ENCODE peak calls at places on chromosomes 12 and 14, in nine cellular contexts. O, T, A, M, G, X, B, K and Z are unnamed samples. For H3K27me3 and H3K4me1, the result is how much of the 10 kb centered on the place peaks cover.

GRCh38 chr12:43789941-43790340 is 16.2 kb downstream of the TWF1 start:
- DNase-seq in A (no peak), M (no peak), T (no peak), G (no peak), O (peak), X (no peak), B (no peak), K (no peak), Z (no peak)

GRCh38 chr14:100056964-100057817 is 8.0 kb upstream of the EVL start:
- DNase-seq in A (peak), B (no peak), M (no peak), G (no peak), T (no peak), O (peak), X (no peak), K (no peak), Z (no peak)

GRCh38 chr14:81743605-81744004 is 210.0 kb upstream of the SEL1L start:
- DNase-seq in M (no peak), O (no peak), B (no peak), K (no peak), T (no peak), A (no peak), X (no peak), G (no peak), Z (no peak)

GRCh38 chr14:21860172-21860571 is 186.6 kb upstream of the OR4E1 start:
- DNase-seq in B (no peak), K (peak), A (peak), O (peak), T (no peak), X (no peak), M (no peak), G (no peak), Z (no peak)

GRCh38 chr12:104569348-104570173 is 112.8 kb downstream of the CHST11 start:
- DNase-seq in X (peak), M (no peak), O (no peak), A (no peak), B (no peak), G (peak), T (peak), K (no peak), Z (no peak)

GRCh38 chr12:82203076-82203475 is 155.1 kb downstream of the CCDC59 start:
- DNase-seq in M (no peak), O (no peak), G (no peak), T (no peak), K (no peak), A (no peak), B (no peak), X (no peak), Z (no peak)

GRCh38 chr14:22419620-22420019 is 169.4 kb downstream of the DAD1 start:
- DNase-seq in T (no peak), A (no peak), O (peak), B (no peak), K (no peak), X (no peak), M (no peak), G (no peak), Z (no peak)

GRCh38 chr12:131672311-131672940 is 38.5 kb upstream of the SFSWAP start:
- DNase-seq in O (no peak), T (no peak), M (peak), G (no peak), B (no peak), X (peak), A (no peak), K (no peak), Z (no peak)

GRCh38 chr14:29005647-29006046 is 239.1 kb downstream of the FOXG1 start:
- DNase-seq in K (no peak), O (no peak), A (no peak), G (no peak), T (no peak), X (no peak), M (no peak), B (no peak), Z (no peak)

GRCh38 chr14:99728231-99728920 is 44.3 kb downstream of the CYP46A1 start:
- DNase-seq in K (no peak), B (peak), A (no peak), G (no peak), T (peak), M (peak), X (peak), O (no peak), Z (no peak)

GRCh38 chr14:84420236-84420635 is 1109.7 kb upstream of the FLRT2 start:
- DNase-seq in G (no peak), B (no peak), T (no peak), K (no peak), A (no peak), M (no peak), O (peak), X (no peak), Z (no peak)

DNA sequence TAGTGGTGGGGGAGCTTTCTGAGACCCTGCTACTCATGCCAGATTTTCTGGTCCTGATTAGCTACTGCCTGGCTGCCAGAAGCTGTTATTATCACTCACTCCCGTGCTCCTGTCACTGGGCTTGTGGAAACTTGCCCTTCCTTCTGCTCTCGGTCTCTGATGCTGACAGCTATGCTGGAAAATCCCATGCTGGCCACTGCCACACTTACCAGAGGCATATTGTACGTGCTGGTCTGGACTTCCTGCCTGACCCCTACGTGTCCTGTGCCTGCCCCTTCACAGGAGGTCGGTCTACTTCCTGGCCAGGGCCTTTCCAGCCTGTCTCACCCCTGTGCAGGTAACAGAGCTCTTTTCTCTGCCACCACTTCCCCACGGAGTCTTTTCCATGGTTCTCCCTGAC is 149.4 kb upstream of the PLEKHG7 start:
- DNase-seq in K (no peak), T (peak), B (peak), G (no peak), M (no peak), O (peak), A (no peak), X (peak), Z (peak)
- TF ChIP-seq POLR2AphosphoS5 in K (no peak), T (no peak), B (no peak), G (no peak), M (no peak), O (no peak), A (no peak), X (no peak), Z (peak)

GRCh38 chr14:94447206-94447605 is 5.4 kb downstream of the SERPINA11 start:
- DNase-seq in B (no peak), T (no peak), O (no peak), X (no peak), M (no peak), G (no peak), A (no peak), K (no peak), Z (no peak)
- H3K27me3 ChIP-seq in B (under half), T (half or more), O (under half), X (under half), M (under half), G (under half), A (under half), K (under half), Z (under half)

DNA sequence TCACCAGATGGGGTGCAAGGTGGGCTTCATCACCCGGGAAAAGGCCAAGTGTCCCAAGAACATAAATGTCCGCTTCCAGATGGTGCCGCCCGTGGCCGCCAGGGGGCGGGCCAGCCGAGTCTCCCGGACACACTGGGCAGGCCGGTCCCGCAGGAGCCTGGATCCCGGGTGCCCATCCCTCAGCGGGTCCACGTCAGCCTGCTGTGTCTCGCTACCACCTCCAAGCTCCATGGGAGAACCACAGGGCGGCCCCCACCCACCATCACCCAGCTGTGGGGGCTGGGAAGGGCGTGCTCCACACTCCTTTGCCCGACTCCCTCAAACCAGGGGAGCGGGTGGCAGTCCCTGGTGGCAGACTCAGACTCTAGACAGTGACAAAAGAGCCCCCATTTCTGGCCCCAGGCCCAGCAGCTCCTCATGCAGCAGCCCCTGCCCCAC is 22.0 kb upstream of the NUDT14 start:
- DNase-seq in M (no peak), B (peak), A (peak), G (peak), K (no peak), T (peak), O (peak), X (peak), Z (peak)
- H3K4me1 ChIP-seq in M (under half), B (under half), A (under half), G (under half), K (under half), T (half or more), O (under half), X (half or more), Z (under half)

GRCh38 chr12:71216725-71217579 is 59.2 kb upstream of the TSPAN8 start:
- DNase-seq in K (peak), G (peak), B (no peak), M (no peak), X (no peak), A (peak), T (peak), O (peak), Z (no peak)
- TF ChIP-seq POLR2AphosphoS5 in K (no peak), G (peak), B (no peak), M (no peak), X (no peak), A (no peak), T (no peak), O (no peak), Z (no peak)

GRCh38 chr12:48024735-48025134 is 20.5 kb upstream of the COL2A1 start:
- DNase-seq in A (no peak), G (no peak), K (no peak), O (no peak), T (no peak), X (no peak), M (no peak), B (no peak), Z (no peak)
- H3K27me3 ChIP-seq in A (half or more), G (under half), K (under half), O (under half), T (under half), X (under half), M (under half), B (under half), Z (under half)

GRCh38 chr12:12582895-12583303 is 20.2 kb upstream of the DUSP16 start:
- DNase-seq in X (no peak), G (no peak), B (no peak), M (no peak), A (no peak), K (peak), O (no peak), T (no peak), Z (no peak)

GRCh38 chr12:12585115-12585862 is 22.6 kb upstream of the DUSP16 start:
- DNase-seq in O (peak), T (no peak), K (peak), G (no peak), A (peak), M (no peak), B (no peak), X (no peak), Z (no peak)

GRCh38 chr12:12582193-12582881 is 19.7 kb upstream of the DUSP16 start:
- DNase-seq in G (no peak), B (no peak), X (no peak), O (no peak), M (no peak), K (no peak), A (no peak), T (no peak), Z (no peak)

GRCh38 chr12:12586879-12587675 is 24.4 kb upstream of the DUSP16 start:
- DNase-seq in M (no peak), A (no peak), X (no peak), K (no peak), O (no peak), B (no peak), G (peak), T (no peak), Z (no peak)

DNA sequence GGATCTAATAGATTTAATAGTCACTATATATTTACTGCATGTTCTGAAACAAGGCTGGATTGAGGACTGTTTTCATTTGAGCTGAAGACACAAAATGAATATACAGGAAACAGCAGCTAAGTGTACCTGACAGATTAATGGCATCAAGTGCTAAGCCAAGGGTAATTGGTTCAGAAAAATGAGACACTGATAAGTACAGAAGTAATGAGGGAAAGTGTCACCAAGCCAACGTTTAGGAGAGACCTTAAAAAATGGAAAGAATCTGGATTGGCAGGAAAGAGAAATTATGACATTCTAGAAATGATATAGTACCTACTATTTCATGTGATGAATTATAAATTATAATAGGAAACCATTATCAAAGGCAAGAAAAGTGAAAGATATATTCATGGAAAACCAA is 20.8 kb upstream of the DUSP16 start:
- DNase-seq in K (no peak), X (no peak), B (no peak), G (no peak), T (no peak), M (no peak), A (no peak), O (no peak), Z (no peak)
- H3K4me1 ChIP-seq in K (under half), X (under half), B (under half), G (under half), T (under half), M (under half), A (under half), O (under half), Z (under half)